ENCODE peak calls at places on chromosomes 2 and 18, in seven cellular contexts. V, T, B, Z, G, M and Q are unnamed samples.

GRCh38 chr2:38601463-38602135 is 1.1 kb downstream of the HNRNPLL start:
- DNase-seq in V (no peak), T (no peak), B (no peak), Z (no peak), G (no peak), M (no peak), Q (no peak)

GRCh38 chr2:220053919-220054318 is 426.5 kb downstream of the SLC4A3 start:
- DNase-seq in V (no peak), T (no peak), B (no peak), Z (no peak), G (no peak), M (no peak), Q (no peak)

GRCh38 chr2:173750332-173750731 is 214.8 kb downstream of the SP3 start:
- DNase-seq in V (no peak), T (no peak), B (no peak), Z (no peak), G (no peak), M (no peak), Q (no peak)

GRCh38 chr2:120884406-120885290 is 149.0 kb downstream of the GLI2 start:
- DNase-seq in V (no peak), T (no peak), B (no peak), Z (peak; percentile 60), G (no peak), M (no peak), Q (no peak)

GRCh38 chr2:20465716-20466391 is 19.0 kb downstream of the RHOB start:
- DNase-seq in V (no peak), T (no peak), B (no peak), Z (peak; percentile 23), G (peak; percentile 76), M (peak; percentile 64), Q (peak; percentile 26)

GRCh38 chr2:181957668-181958067 is 28.0 kb upstream of the PPP1R1C start:
- DNase-seq in V (no peak), T (no peak), B (no peak), Z (no peak), G (no peak), M (no peak), Q (no peak)

GRCh38 chr2:157592374-157592773 is 36.3 kb downstream of the ACVR1C start:
- DNase-seq in V (no peak), T (no peak), B (no peak), Z (no peak), G (no peak), M (no peak), Q (no peak)

GRCh38 chr2:37105150-37105549 is 20.8 kb downstream of the GPATCH11 start:
- DNase-seq in V (no peak), T (no peak), B (no peak), Z (no peak), G (no peak), M (no peak), Q (no peak)

GRCh38 chr2:181036848-181037603 is 56.6 kb downstream of the UBE2E3 start:
- DNase-seq in V (no peak), T (no peak), B (no peak), Z (no peak), G (no peak), M (no peak), Q (no peak)

GRCh38 chr2:234241656-234242445 is 191.3 kb downstream of the SPP2 start:
- DNase-seq in V (no peak), T (no peak), B (no peak), Z (no peak), G (no peak), M (no peak), Q (no peak)

GRCh38 chr2:168529900-168530561 is 74.0 kb downstream of the CERS6 start:
- DNase-seq in V (peak; percentile 43), T (no peak), B (no peak), Z (no peak), G (no peak), M (no peak), Q (no peak)

GRCh38 chr2:167869200-167869599 is 378.2 kb downstream of the STK39 start:
- DNase-seq in V (no peak), T (no peak), B (no peak), Z (no peak), G (no peak), M (no peak), Q (no peak)

GRCh38 chr2:200443376-200443775 is 66.5 kb downstream of the KCTD18 start:
- DNase-seq in V (no peak), T (no peak), B (no peak), Z (no peak), G (no peak), M (no peak), Q (no peak)

GRCh38 chr2:102630458-102630857 is 11.1 kb downstream of the SLC9A2 start:
- DNase-seq in V (no peak), T (no peak), B (no peak), Z (no peak), G (no peak), M (no peak), Q (no peak)

GRCh38 chr18:3540805-3541548 is 91.0 kb downstream of the TGIF1 start:
- DNase-seq in V (no peak), T (no peak), B (no peak), Z (no peak), G (no peak), M (no peak), Q (no peak)

GRCh38 chr18:32138332-32138731 is 46.7 kb downstream of the RNF138 start:
- DNase-seq in V (peak; percentile 41), T (no peak), B (no peak), Z (no peak), G (no peak), M (no peak), Q (no peak)

GRCh38 chr18:63410792-63411191 is 11.5 kb downstream of the VPS4B start:
- DNase-seq in V (no peak), T (no peak), B (no peak), Z (no peak), G (no peak), M (no peak), Q (no peak)

GRCh38 chr2:35822716-35823115 is 532.9 kb upstream of the CRIM1 start:
- DNase-seq in V (no peak), T (no peak), B (no peak), Z (no peak), G (no peak), M (no peak), Q (no peak)

GRCh38 chr2:69581774-69582581 is 61.6 kb downstream of the AAK1 start:
- DNase-seq in V (peak; percentile 39), T (no peak), B (no peak), Z (no peak), G (no peak), M (peak; percentile 75), Q (no peak)

GRCh38 chr2:117299451-117299850 is 515.0 kb upstream of the DDX18 start:
- DNase-seq in V (no peak), T (no peak), B (no peak), Z (no peak), G (no peak), M (no peak), Q (no peak)

GRCh38 chr2:144464730-144465129 is 55.2 kb downstream of the ZEB2 start:
- DNase-seq in V (no peak), T (no peak), B (no peak), Z (no peak), G (no peak), M (no peak), Q (no peak)

GRCh38 chr2:189146553-189146952 is 33.0 kb downstream of the COL5A2 start:
- DNase-seq in V (no peak), T (no peak), B (no peak), Z (no peak), G (no peak), M (no peak), Q (no peak)

DNA sequence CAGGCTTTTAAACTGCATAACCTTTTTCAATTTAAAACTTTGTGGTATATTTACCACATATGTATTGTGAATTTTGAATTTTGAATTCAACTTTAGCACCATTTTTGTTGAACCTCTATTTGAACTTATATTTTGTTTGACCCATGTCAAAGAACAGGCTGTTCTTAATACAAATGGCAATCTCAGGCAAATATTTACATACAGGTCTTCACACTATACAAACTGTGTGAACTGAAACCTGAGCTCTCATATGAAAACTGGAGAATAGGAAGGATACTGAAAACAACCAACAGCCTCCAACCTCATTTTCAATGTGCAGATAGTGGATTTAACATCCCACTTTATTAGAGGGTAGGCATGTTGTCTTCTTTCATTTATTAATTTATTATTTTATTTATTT is 491.8 kb downstream of the KCNJ3 start:
- DNase-seq in V (no peak), T (no peak), B (no peak), Z (no peak), G (no peak), M (no peak), Q (no peak)
- H3K36me3 ChIP-seq in V (no peaks in the 10 kb centered on the region), T (no peaks in the 10 kb centered on the region), B (no peaks in the 10 kb centered on the region), Z (no peaks in the 10 kb centered on the region), G (no peaks in the 10 kb centered on the region), M (no peaks in the 10 kb centered on the region), Q (no peaks in the 10 kb centered on the region)

DNA sequence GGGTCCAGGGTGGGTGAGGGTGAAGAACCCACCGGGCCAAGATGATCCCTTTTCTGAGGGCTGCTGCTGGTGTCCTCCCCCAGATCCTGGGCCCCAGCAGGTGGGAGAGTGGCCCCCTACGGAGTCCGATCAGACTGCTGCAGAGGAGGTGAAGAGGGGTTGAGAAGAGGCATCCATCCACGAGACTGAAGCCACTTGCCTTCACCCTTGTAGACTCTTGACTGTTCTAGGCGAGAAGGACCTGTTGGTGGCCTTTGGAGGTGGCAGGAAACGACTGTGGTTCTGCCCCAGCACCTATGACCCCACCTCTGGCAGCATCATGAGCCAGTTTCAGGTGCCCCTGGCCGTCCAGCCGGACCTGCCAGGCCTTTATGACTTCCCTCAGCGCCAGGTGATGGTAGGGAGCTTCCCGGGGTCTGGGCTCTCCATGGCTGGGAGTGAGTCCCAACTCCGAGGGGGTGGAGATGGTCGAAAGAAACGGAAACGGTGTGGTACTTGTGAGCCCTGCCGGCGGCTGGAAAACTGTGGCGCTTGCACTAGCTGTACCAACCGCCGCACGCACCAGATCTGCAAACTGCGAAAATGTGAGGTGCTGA is 1.5 kb downstream of the TET3 start:
- DNase-seq in V (no peak), T (peak; percentile 20), B (peak; percentile 51), Z (peak; percentile 82), G (peak; percentile 40), M (no peak), Q (no peak)
- TF ChIP-seq POLR2A in V (no peak), T (no peak), B (no peak), Z (no peak), G (no peak), M (no peak), Q (no peak)

DNA sequence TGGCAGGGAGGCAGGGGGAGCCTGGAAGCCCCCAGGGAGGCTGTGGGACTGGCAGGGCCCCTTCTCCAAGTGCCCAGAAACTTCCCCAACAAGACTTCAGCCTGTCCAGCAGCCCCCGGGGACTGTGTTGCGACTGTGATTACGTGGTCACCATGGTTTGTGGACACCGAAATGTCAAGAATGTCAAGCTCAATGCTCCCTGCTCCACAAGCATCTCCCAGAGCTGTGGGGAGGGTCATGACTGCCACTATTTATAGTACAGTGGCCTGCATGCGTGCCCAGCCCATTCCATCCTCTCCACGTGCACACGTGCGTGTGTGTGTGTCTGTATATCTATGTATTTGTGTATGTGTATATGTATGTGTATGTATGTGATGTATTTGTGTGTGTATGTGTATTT is 93.8 kb upstream of the MBOAT2 start:
- DNase-seq in V (no peak), T (no peak), B (no peak), Z (no peak), G (no peak), M (no peak), Q (no peak)
- H3K36me3 ChIP-seq in V (no peaks in the 10 kb centered on the region), T (no peaks in the 10 kb centered on the region), B (no peaks in the 10 kb centered on the region), Z (no peaks in the 10 kb centered on the region), G (no peaks in the 10 kb centered on the region), M (no peaks in the 10 kb centered on the region), Q (no peaks in the 10 kb centered on the region)

DNA sequence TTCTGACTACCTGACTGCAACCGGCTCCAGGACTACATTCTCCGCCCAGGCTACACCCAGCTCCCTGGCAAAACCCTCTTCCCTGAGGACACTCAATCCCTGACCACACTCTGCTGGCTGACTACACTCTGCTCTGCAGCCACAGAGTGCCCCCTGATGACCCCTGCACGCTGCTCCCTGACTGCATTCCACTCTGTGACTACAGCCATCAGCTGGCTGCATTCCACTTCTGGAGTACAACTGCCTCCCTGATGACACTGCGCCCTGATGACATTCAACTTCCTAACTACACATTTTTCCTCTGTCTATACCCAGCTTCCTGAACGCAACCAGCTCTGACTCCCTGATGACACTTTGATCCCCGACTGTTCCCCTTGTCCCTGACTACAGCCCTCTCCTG is 71.3 kb upstream of the NRXN1 start:
- DNase-seq in V (no peak), T (no peak), B (no peak), Z (peak; percentile 68), G (no peak), M (no peak), Q (peak; percentile 59)
- TF ChIP-seq POLR2A in V (no peak), T (no peak), B (no peak), Z (no peak), G (no peak), M (no peak), Q (no peak)